ENCODE peak calls at places on chromosomes 1 and 21, in ten cellular contexts. O is bronchial epithelial cell, F is AG09319, X is K562, J is lung, W is heart left ventricle, N is DND-41, M is NB4, G is left ventricle myocardium inferior, E is endothelial cell of umbilical vein. Y is an unnamed sample.

GRCh38 chr1:236753964-236754363 is 41.1 kb upstream of the MTR start:
- DNase-seq in G (peak; percentile 60), F (no peak), N (no peak), M (no peak), E (no peak), X (peak; percentile 55), W (no peak), J (no peak), O (no peak), Y (no peak)

GRCh38 chr1:8643542-8644536 is 173.6 kb downstream of the RERE start:
- DNase-seq in F (no peak), W (no peak), E (no peak), J (no peak), N (no peak), X (no peak), M (no peak), O (no peak), G (no peak), Y (no peak)

GRCh38 chr1:200317236-200317635 is 92.6 kb downstream of the ZNF281 start:
- DNase-seq in J (no peak), W (no peak), X (no peak), E (no peak), F (peak; percentile 63), M (no peak), O (peak; percentile 83), G (no peak), N (no peak), Y (peak; percentile 84)

GRCh38 chr1:162609306-162609705 is 23.0 kb upstream of the DDR2 start:
- DNase-seq in X (no peak), N (no peak), J (no peak), O (no peak), F (no peak), E (no peak), W (no peak), M (no peak), G (no peak), Y (no peak)

GRCh38 chr21:15706686-15707085 is 23.1 kb upstream of the USP25 start:
- DNase-seq in G (no peak), O (peak; percentile 99), F (peak; percentile 71), E (peak; percentile 95), M (peak; percentile 26), N (no peak), W (no peak), J (peak; percentile 31), X (no peak), Y (peak; percentile 80)

GRCh38 chr1:226181996-226182714 is 4.4 kb downstream of the ACBD3 start:
- DNase-seq in O (peak; percentile 57), J (peak; percentile 33), W (no peak), N (no peak), F (peak; percentile 19), E (peak; percentile 46), X (peak; percentile 46), M (peak; percentile 83), G (peak; percentile 53), Y (no peak)

GRCh38 chr1:68459796-68460195 is 10.0 kb upstream of the RPE65 start:
- DNase-seq in X (no peak), F (no peak), J (no peak), M (no peak), E (peak; percentile 4), G (no peak), O (peak; percentile 59), N (no peak), W (no peak), Y (no peak)

GRCh38 chr1:92352856-92353255 is 54.0 kb downstream of the RPAP2 start:
- DNase-seq in X (no peak), O (no peak), F (no peak), N (no peak), W (no peak), J (no peak), M (no peak), E (no peak), G (no peak), Y (no peak)

GRCh38 chr1:68800182-68800581 is 303.3 kb upstream of the DEPDC1 start:
- DNase-seq in N (no peak), M (no peak), X (no peak), O (no peak), J (no peak), E (no peak), F (no peak), W (no peak), G (no peak), Y (no peak)

GRCh38 chr1:227058321-227058751 is 118.2 kb downstream of the COQ8A start:
- DNase-seq in G (no peak), W (no peak), E (no peak), O (peak; percentile 92), M (no peak), X (no peak), J (no peak), N (no peak), F (no peak), Y (peak; percentile 34)

GRCh38 chr1:225474986-225475820 is 47.4 kb upstream of the LBR start:
- DNase-seq in G (peak; percentile 59), N (peak; percentile 67), J (peak; percentile 64), E (peak; percentile 74), F (no peak), O (peak; percentile 26), M (peak; percentile 72), X (peak; percentile 89), W (peak; percentile 88), Y (no peak)

GRCh38 chr1:84969489-84970250 is 27.2 kb downstream of the MCOLN2 start:
- DNase-seq in G (no peak), E (no peak), X (no peak), J (no peak), O (no peak), F (no peak), N (no peak), M (no peak), W (no peak), Y (no peak)

GRCh38 chr1:67647036-67647798 is 37.8 kb upstream of the GADD45A start:
- DNase-seq in X (no peak), E (peak; percentile 30), W (no peak), M (no peak), O (no peak), F (no peak), N (no peak), J (no peak), G (no peak), Y (no peak)

GRCh38 chr1:50080904-50081586 is 27.7 kb upstream of the ELAVL4 start:
- DNase-seq in E (no peak), M (peak; percentile 25), N (peak; percentile 6), W (no peak), X (no peak), G (no peak), O (peak; percentile 10), J (no peak), F (no peak), Y (no peak)
- TF ChIP-seq CTCF in E (no peak), M (peak; percentile 42), N (peak; percentile 54), W (peak; percentile 13), X (peak; percentile 23), G (peak; percentile 57), O (peak; percentile 21), J (no peak), F (no peak), Y (no peak)

GRCh38 chr1:203840208-203840808 is 21.1 kb upstream of the SNRPE start:
- DNase-seq in J (no peak), M (no peak), W (no peak), E (no peak), F (no peak), G (no peak), X (no peak), O (no peak), N (no peak), Y (no peak)

GRCh38 chr1:203839081-203839480 is 22.3 kb upstream of the SNRPE start:
- DNase-seq in X (no peak), G (no peak), M (no peak), J (no peak), E (peak; percentile 19), N (no peak), O (no peak), W (no peak), F (peak; percentile 78), Y (peak; percentile 71)

DNA sequence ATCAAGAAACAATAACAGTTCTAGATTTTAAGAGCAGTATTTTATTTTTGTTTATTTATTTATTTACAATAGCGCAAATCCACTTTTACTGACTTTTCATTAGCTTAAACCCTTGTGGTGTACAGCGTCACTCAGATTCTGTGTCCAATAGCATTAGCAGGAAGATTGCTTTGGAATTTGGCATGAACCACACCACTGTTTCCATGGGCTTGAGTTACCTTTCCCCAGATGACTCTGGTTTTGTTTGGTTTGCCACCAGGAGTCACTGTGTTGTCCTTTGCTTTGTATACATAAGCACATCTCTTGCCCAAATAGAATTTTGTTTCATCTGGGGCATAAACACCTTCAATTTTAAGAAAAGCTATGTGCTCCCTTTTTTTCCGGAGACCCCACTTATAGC is 25.9 kb upstream of the SNRPE start:
- DNase-seq in O (no peak), N (no peak), X (no peak), M (no peak), F (no peak), W (no peak), E (no peak), G (no peak), J (no peak), Y (no peak)
- TF ChIP-seq CTCF in O (no peak), N (no peak), X (peak; percentile 14), M (no peak), F (no peak), W (no peak), E (no peak), G (no peak), J (no peak), Y (no peak)

DNA sequence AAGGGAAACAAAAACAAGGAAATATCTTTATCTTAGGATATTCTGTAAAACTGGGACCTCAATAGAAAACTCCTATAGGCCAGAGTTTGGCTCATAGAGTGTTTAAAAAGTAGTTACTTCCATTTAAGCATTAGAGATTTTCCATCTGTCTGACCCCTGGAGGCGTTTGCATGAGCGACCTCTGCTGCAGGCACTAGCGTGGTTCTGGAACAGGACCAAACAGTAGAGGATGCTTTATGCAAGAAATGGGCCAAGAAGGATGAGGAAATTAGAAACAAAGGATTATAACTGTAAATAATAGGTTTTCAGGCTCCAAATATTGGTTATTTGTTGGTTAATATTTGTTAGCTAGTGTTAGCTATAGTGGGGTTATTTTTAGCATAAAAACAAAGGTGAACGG is 5.7 kb downstream of the ZBTB40 start:
- DNase-seq in X (no peak), F (no peak), E (peak; percentile 21), J (no peak), M (no peak), N (no peak), W (no peak), O (no peak), G (no peak), Y (no peak)
- TF ChIP-seq CTCF in X (no peak), F (no peak), E (no peak), J (no peak), M (no peak), N (no peak), W (peak; percentile 45), O (no peak), G (peak; percentile 17), Y (no peak)

DNA sequence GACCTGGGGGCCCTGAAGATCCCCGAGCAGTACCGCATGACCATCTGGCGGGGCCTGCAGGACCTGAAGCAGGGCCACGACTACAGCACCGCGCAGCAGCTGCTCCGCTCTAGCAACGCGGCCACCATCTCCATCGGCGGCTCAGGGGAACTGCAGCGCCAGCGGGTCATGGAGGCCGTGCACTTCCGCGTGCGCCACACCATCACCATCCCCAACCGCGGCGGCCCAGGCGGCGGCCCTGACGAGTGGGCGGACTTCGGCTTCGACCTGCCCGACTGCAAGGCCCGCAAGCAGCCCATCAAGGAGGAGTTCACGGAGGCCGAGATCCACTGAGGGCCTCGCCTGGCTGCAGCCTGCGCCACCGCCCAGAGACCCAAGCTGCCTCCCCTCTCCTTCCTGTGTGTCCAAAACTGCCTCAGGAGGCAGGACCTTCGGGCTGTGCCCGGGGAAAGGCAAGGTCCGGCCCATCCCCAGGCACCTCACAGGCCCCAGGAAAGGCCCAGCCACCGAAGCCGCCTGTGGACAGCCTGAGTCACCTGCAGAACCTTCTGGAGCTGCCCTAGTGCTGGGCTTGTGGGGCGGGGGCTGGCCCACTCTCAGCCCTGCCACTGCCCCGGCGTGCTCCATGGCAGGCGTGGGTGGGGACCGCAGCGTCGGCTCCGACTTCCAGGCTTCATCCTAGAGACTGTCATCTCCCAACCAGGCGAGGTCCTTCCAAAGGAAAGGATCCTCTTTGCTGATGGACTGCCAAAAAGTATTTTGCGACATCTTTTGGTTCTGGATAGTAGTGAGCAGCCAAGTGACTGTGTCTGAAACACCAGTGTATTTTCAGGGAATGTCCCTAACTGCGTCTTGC is 19.3 kb upstream of the CCDC27 start:
- DNase-seq in E (no peak), J (no peak), M (no peak), G (no peak), O (no peak), W (peak; percentile 66), F (no peak), N (no peak), X (no peak), Y (no peak)
- TF ChIP-seq CTCF in E (no peak), J (no peak), M (no peak), G (no peak), O (no peak), W (no peak), F (no peak), N (no peak), X (no peak), Y (no peak)